ENCODE peak calls at places on chromosomes 2 and 18, in four cellular contexts. R is NCI-H1092 treated with DMSO at 0.1 percent for 48 hours, V is K562, U is neuronal stem cell. Y is an unnamed sample.

GRCh38 chr2:120988741-120989555 is 253.3 kb downstream of the GLI2 start:
- DNase-seq in R (no peak), V (no peak), U (no peak), Y (no peak)

GRCh38 chr18:55856191-55856590 is 268.2 kb upstream of the TCF4 start:
- DNase-seq in R (no peak), U (no peak), V (no peak), Y (peak; percentile 73)

GRCh38 chr18:79544386-79544963 is 135.1 kb upstream of the CTDP1 start:
- DNase-seq in R (no peak), U (no peak), V (no peak), Y (no peak)

GRCh38 chr2:32135409-32135808 is 30.3 kb upstream of the SLC30A6 start:
- DNase-seq in R (no peak), U (no peak), V (peak; percentile 61), Y (peak; percentile 73)

GRCh38 chr2:129165001-129165400 is 814.5 kb upstream of the RAB6C start:
- DNase-seq in V (no peak), R (no peak), U (no peak), Y (peak; percentile 3)

GRCh38 chr18:58350526-58350925 is 278.4 kb downstream of the ALPK2 start:
- DNase-seq in V (no peak), R (no peak), U (no peak), Y (no peak)

GRCh38 chr18:77140439-77141109 is 8.0 kb upstream of the MBP start:
- DNase-seq in R (no peak), V (no peak), U (no peak), Y (no peak)

GRCh38 chr2:30871980-30872789 is 64.9 kb upstream of the CAPN13 start:
- DNase-seq in R (peak; percentile 51), V (no peak), U (peak; percentile 68), Y (no peak)

GRCh38 chr2:232885264-232885961 is 15.3 kb downstream of the SNORC start:
- DNase-seq in R (no peak), V (no peak), U (no peak), Y (no peak)

GRCh38 chr2:130871843-130872242 is 35.1 kb downstream of the ARHGEF4 start:
- DNase-seq in R (no peak), V (no peak), U (no peak), Y (no peak)

GRCh38 chr2:66578067-66578852 is 143.3 kb downstream of the MEIS1 start:
- DNase-seq in V (no peak), U (no peak), R (no peak), Y (no peak)

GRCh38 chr2:184879671-184880070 is 281.3 kb downstream of the ZNF804A start:
- DNase-seq in R (no peak), V (no peak), U (no peak), Y (peak; percentile 48)

GRCh38 chr2:45441571-45441970 is 169.5 kb downstream of the SRBD1 start:
- DNase-seq in V (no peak), U (no peak), R (no peak), Y (no peak)

GRCh38 chr18:59742325-59743111 is 45.3 kb upstream of the CCBE1 start:
- DNase-seq in U (no peak), R (no peak), V (no peak), Y (peak; percentile 37)

Y was measured in fibroblast of pulmonary artery.